ENCODE peak calls at places on chromosomes 5 and 9, in four cellular contexts. G, P, K and N are unnamed samples.

GRCh38 chr5:154179846-154180710 is 10.5 kb upstream of the GALNT10 start:
- DNase-seq in G (no peak), P (no peak), K (peak), N (peak)

GRCh38 chr5:89342106-89342876 is 459.3 kb upstream of the MEF2C start:
- DNase-seq in K (peak), G (no peak), P (no peak), N (peak)

GRCh38 chr5:58240286-58240685 is 219.6 kb downstream of the PLK2 start:
- DNase-seq in P (no peak), G (no peak), K (peak), N (peak)

GRCh38 chr9:109107402-109108240 is 12.1 kb downstream of the TMEM245 start:
- DNase-seq in G (no peak), P (no peak), K (peak), N (peak)

GRCh38 chr5:167796636-167797035 is 494.8 kb upstream of the WWC1 start:
- DNase-seq in K (no peak), P (no peak), G (no peak), N (no peak)

GRCh38 chr5:38551020-38552017 is 5.1 kb downstream of the LIFR start:
- DNase-seq in G (no peak), P (no peak), K (peak), N (peak)

GRCh38 chr9:129318121-129319075 is 140.3 kb upstream of the IER5L start:
- DNase-seq in P (no peak), G (peak), K (no peak), N (no peak)

GRCh38 chr5:140481758-140482157 is 65.7 kb upstream of the EIF4EBP3 start:
- DNase-seq in P (no peak), K (peak), G (no peak), N (peak)

GRCh38 chr9:20315672-20316071 is 306.6 kb downstream of the MLLT3 start:
- DNase-seq in G (no peak), K (peak), P (no peak), N (peak)

GRCh38 chr9:33248606-33249005 is 8.6 kb downstream of the SPINK4 start:
- DNase-seq in K (no peak), P (no peak), G (peak), N (no peak)

GRCh38 chr9:15578719-15579118 is 25.9 kb downstream of the CCDC171 start:
- DNase-seq in P (no peak), G (no peak), K (peak), N (peak)

GRCh38 chr9:37876376-37876775 is 27.6 kb downstream of the SLC25A51 start:
- DNase-seq in K (peak), G (no peak), P (no peak), N (no peak)

GRCh38 chr9:97982191-97982718 is 886 bp upstream of the ANP32B start:
- DNase-seq in K (peak), G (no peak), P (no peak), N (peak)

GRCh38 chr5:1367149-1367548 is 22.2 kb upstream of the CLPTM1L start:
- DNase-seq in P (no peak), G (no peak), K (no peak), N (no peak)

GRCh38 chr9:113389451-113389850 is 11.6 kb downstream of the ALAD start:
- DNase-seq in G (no peak), K (no peak), P (no peak), N (no peak)

GRCh38 chr9:13278023-13278367 is 1.5 kb downstream of the MPDZ start:
- DNase-seq in K (peak), G (no peak), P (no peak), N (peak)

GRCh38 chr5:107108111-107108510 is 562.6 kb downstream of the EFNA5 start:
- DNase-seq in K (no peak), G (no peak), P (no peak), N (no peak)

GRCh38 chr9:20506631-20507030 is 115.7 kb downstream of the MLLT3 start:
- DNase-seq in G (no peak), P (no peak), K (peak), N (peak)

GRCh38 chr9:27347889-27348288 is 50.9 kb upstream of the EQTN start:
- DNase-seq in K (no peak), G (no peak), P (no peak), N (no peak)

GRCh38 chr9:133990366-133991210 is 1.5 kb downstream of the VAV2 start:
- DNase-seq in P (peak), G (peak), K (peak), N (peak)

GRCh38 chr9:129761901-129762359 is 9.1 kb upstream of the PTGES start:
- DNase-seq in G (no peak), P (no peak), K (peak), N (peak)

GRCh38 chr5:78879541-78879940 is 105.6 kb downstream of the ARSB start:
- DNase-seq in P (no peak), G (no peak), K (peak), N (peak)

GRCh38 chr5:113147088-113147487 is 170.5 kb downstream of the DCP2 start:
- DNase-seq in G (no peak), K (peak), P (no peak), N (peak)

GRCh38 chr9:33809506-33809905 is 7.5 kb upstream of the UBE2R2 start:
- DNase-seq in K (no peak), G (no peak), P (no peak), N (no peak)

GRCh38 chr5:9507974-9508373 is 37.9 kb downstream of the SEMA5A start:
- DNase-seq in G (no peak), K (peak), P (no peak), N (peak)

GRCh38 chr5:75435101-75435500 is 76.3 kb downstream of the CERT1 start:
- DNase-seq in G (no peak), K (no peak), P (no peak), N (peak)

GRCh38 chr5:141567513-141568117 is 51.2 kb downstream of the DIAPH1 start:
- DNase-seq in P (no peak), G (no peak), K (peak), N (peak)

GRCh38 chr5:172828911-172829431 is 5.1 kb upstream of the ERGIC1 start:
- DNase-seq in P (no peak), G (no peak), K (peak), N (peak)

DNA sequence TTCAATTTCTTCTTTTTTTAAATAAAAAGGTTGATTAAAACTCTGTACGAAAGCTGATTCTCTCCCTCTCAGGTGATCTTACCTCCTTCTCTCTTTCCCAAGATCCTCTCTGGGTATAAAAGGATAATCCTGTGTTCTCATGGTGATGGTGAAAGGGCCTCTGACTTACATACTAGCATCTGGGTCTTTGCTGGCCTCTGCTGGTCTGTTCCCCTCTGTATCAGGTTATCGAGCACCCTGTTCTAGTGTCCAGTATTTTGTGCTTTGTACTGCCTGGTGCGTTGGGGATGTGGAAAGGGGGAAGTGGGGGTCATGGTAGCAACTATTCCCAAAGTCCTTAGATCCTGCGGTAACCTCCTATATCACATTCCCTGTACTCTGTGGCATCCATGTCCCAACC is 328.9 kb downstream of the NR2F1-AS1 start:
- DNase-seq in G (no peak), K (no peak), P (no peak), N (peak)
- TF ChIP-seq CTCF in G (no peak), K (no peak), P (no peak), N (peak)

DNA sequence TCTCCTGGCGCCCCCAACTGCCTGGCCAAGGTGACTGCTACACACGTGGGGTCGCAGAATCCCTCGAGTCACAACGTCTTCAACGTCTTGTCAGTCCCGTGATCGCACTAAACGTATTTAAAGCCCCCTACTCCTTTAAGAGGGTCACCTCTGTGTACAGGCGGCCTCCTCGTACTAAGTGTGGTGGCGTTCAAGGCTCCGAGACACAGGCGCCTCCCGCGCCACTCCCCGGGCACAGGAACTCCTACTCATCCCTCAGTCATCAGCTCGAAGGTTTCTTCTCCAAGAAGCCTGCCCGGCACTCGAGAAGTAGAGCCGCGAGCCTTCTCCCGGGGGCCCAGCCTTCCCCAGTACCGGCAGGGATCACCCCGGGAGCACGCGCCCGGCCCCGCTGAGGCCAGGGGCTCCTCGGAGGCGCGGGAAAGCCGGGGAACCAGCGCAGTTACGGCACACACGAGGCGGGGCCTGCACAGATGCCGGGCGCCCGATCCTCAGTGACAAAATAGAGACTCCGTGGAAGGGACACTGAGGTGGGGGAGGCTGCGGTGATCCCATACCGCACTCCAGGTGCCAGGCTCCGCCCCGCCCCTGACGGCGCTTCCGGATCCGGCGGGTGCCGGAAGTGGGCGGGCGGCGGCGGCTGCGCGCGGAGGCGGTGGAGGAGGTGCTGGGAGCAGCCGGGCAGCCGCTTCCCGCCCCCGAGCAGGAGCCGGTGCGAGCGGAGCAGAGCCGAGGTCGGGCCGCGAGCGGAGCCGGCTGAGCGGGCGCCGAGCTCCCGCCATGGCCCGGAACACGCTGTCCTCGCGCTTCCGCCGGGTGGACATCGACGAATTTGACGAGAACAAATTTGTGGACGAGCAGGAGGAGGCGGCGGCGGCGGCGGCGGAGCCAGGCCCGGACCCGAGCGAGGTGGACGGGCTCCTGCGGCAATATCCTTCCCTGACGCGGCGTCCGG is 6.9 kb downstream of the ARPC5L start:
- DNase-seq in P (peak), K (peak), G (peak), N (peak)
- TF ChIP-seq CTCF in P (no peak), K (no peak), G (no peak), N (peak)

GRCh38 chr9:95826183-95826838 is 49.2 kb upstream of the ERCC6L2 start:
- DNase-seq in K (no peak), G (no peak), P (no peak), N (no peak)
- TF ChIP-seq CTCF in K (no peak), G (no peak), P (no peak), N (no peak)

GRCh38 chr9:6024035-6024554 is 8.7 kb upstream of the RANBP6 start:
- DNase-seq in G (no peak), P (no peak), K (peak), N (no peak)
- TF ChIP-seq CTCF in G (peak), P (no peak), K (peak), N (peak)

DNA sequence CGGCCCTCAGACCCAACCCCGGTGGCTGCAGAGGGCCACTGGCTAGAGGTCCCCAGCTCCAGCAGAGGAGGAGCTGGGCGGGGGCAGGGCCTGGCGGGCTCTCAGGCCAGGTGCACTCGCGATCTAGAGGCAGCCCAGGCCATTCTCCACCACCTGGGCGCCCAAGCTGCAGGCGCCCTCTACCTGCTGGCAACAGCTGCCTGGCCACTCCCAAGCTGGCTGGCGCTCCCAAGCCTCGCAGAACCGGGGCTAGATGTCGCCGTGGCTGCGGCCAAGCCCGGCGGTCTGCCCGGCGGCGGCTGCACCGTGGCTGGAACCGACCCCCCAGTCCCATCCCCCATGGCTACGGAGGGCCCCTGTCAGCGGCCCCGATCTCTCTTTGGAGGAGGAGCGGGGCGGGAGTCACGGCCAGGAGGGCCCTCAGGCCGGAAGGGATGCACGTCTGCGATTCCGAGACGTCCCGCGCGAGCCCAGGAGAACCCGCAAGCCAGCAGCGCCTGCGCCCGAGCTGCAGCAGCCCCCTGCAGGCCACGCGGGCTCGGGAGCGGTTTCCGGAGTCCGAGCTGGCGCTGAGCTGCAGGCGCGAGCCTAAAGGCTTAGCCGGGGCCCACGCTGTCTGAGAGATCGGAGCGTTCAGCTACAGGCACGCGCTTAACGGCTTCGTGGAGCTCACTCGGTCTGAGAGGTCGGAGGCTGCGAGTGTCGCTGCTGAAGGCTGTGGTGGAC is 44.3 kb upstream of the BICD2 start:
- DNase-seq in G (no peak), K (peak), P (peak), N (peak)
- TF ChIP-seq CTCF in G (peak), K (peak), P (no peak), N (peak)

GRCh38 chr5:139390639-139391569 is 1.2 kb upstream of the MZB1 start:
- DNase-seq in P (no peak), K (no peak), G (peak), N (no peak)

GRCh38 chr5:139387611-139388197 is 2.0 kb downstream of the MZB1 start:
- DNase-seq in G (peak), K (no peak), P (no peak), N (no peak)

GRCh38 chr5:139391570-139392323 is 2.0 kb upstream of the MZB1 start:
- DNase-seq in K (peak), G (peak), P (no peak), N (peak)

GRCh38 chr5:139388198-139388821 is 1.4 kb downstream of the MZB1 start:
- DNase-seq in G (peak), P (no peak), K (peak), N (no peak)

GRCh38 chr5:139389701-139390638 is at the start of gene MZB1:
- DNase-seq in G (peak), P (no peak), K (no peak), N (no peak)
- TF ChIP-seq CTCF in G (no peak), P (no peak), K (no peak), N (no peak)

GRCh38 chr5:133589286-133589685 is 23.1 kb downstream of the FSTL4 start:
- DNase-seq in K (no peak), P (no peak), G (no peak), N (no peak)
- TF ChIP-seq CTCF in K (no peak), P (no peak), G (no peak), N (no peak)

GRCh38 chr9:136170291-136170901 is 34.5 kb downstream of the LHX3 start:
- DNase-seq in P (no peak), K (peak), G (no peak), N (peak)

GRCh38 chr9:136171801-136172411 is 33.0 kb downstream of the LHX3 start:
- DNase-seq in P (no peak), K (no peak), G (no peak), N (no peak)

GRCh38 chr9:136169495-136169894 is 35.4 kb downstream of the LHX3 start:
- DNase-seq in P (no peak), K (no peak), G (no peak), N (no peak)

GRCh38 chr9:136172412-136173079 is 32.4 kb downstream of the LHX3 start:
- DNase-seq in G (no peak), K (no peak), P (no peak), N (no peak)

DNA sequence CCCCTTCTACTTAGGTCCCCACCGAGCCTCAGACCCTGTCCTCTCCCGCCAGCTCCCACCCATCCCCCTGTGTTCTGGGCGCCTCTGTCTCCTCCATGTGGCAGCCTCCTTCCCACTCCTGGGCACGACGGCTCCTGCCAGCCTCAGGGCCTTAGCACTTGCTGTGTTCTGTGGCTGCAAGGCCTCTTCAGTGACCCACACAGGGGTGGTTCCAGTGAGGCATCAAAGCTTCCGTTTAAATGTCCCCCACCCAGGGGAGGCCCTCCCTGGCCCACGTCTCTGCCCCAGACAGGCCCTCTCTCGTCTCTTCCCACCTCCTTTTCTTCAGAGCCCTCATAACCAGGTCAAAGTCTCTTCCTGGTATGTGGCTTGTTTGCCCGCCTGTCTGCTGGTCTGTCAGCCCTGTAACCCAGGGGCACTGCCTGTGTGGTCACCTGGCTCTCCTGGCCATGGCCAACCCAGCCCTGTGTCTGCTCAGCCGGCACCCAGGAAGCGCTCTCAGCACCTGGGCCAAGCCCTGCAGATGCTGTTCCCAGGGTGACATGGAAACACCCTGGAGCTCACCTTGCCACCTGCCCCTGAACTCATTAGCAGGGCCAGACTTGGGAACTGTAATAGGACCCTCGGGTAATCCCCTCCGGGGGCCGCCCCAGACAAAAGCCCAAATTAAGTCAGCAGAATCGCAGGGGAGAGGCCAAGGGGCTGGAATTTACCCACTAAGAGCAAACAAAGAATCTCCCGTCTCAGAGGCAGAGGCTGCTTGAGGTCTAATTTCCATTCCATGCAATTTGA is 33.7 kb downstream of the LHX3 start:
- DNase-seq in G (no peak), P (no peak), K (peak), N (no peak)
- TF ChIP-seq CTCF in G (no peak), P (no peak), K (no peak), N (no peak)